ENCODE peak calls at places on chromosomes 11 and 22, in five cellular contexts. H is activated T-cell treated with anti-CD3 and anti-CD28 coated beads for 1 hour, V is NCI-H2029 treated with DMSO at 0.1 percent for 48 hours, K is T-helper 17 cell, I is Caco-2. F is an unnamed sample.

GRCh38 chr11:33453225-33453624 is 196.0 kb downstream of the HIPK3 start:
- DNase-seq in H (no peak), V (no peak), K (no peak), I (no peak), F (no peak)

GRCh38 chr11:783581-784015 is 6.3 kb downstream of the CEND1 start:
- DNase-seq in H (no peak), V (peak), K (no peak), I (peak), F (peak)

GRCh38 chr11:84901986-84902385 is 725.2 kb downstream of the DLG2 start:
- DNase-seq in H (no peak), V (no peak), K (no peak), I (no peak), F (no peak)

GRCh38 chr22:44664149-44664548 is 37.9 kb upstream of the PRR5 start:
- DNase-seq in H (peak), V (no peak), K (no peak), I (no peak), F (no peak)

GRCh38 chr11:17434108-17434507 is 42.5 kb downstream of the ABCC8 start:
- DNase-seq in H (no peak), V (no peak), K (no peak), I (no peak), F (no peak)

GRCh38 chr11:126547161-126547560 is 191.7 kb downstream of the ST3GAL4 start:
- DNase-seq in H (no peak), V (no peak), K (no peak), I (no peak), F (no peak)

GRCh38 chr11:69464621-69464960 is 16.9 kb upstream of the LINC01488 start:
- DNase-seq in H (no peak), V (no peak), K (no peak), I (no peak), F (no peak)

GRCh38 chr11:100689141-100689540 is 2.1 kb downstream of the ARHGAP42 start:
- DNase-seq in H (no peak), V (no peak), K (no peak), I (no peak), F (no peak)

GRCh38 chr11:128757235-128757711 is 63.4 kb downstream of the FLI1 start:
- DNase-seq in H (peak), V (no peak), K (no peak), I (no peak), F (no peak)

GRCh38 chr11:76782526-76783293 is 446 bp upstream of the TSKU start:
- DNase-seq in H (no peak), V (peak), K (no peak), I (peak), F (peak)

GRCh38 chr11:131802416-131802815 is 432.0 kb downstream of the NTM start:
- DNase-seq in H (no peak), V (no peak), K (no peak), I (no peak), F (no peak)

GRCh38 chr22:25113316-25113721 is 86.3 kb upstream of the CRYBB3 start:
- DNase-seq in H (no peak), V (no peak), K (no peak), I (no peak), F (no peak)

GRCh38 chr11:107819361-107820014 is 39.1 kb downstream of the SLC35F2 start:
- DNase-seq in H (no peak), V (no peak), K (no peak), I (no peak), F (no peak)

GRCh38 chr11:63592975-63593395 is 21.2 kb downstream of the PLAAT3 start:
- DNase-seq in H (no peak), V (no peak), K (no peak), I (peak), F (no peak)

GRCh38 chr11:85483861-85484260 is 143.3 kb downstream of the DLG2 start:
- DNase-seq in H (no peak), V (no peak), K (no peak), I (no peak), F (no peak)

GRCh38 chr11:8235925-8236324 is 27.8 kb downstream of the LMO1 start:
- DNase-seq in H (no peak), V (no peak), K (no peak), I (no peak), F (no peak)

GRCh38 chr11:1567721-1568100 is 4.4 kb downstream of the DUSP8 start:
- DNase-seq in H (no peak), V (no peak), K (no peak), I (no peak), F (no peak)

GRCh38 chr22:35524966-35525686 is 15.5 kb upstream of the RASD2 start:
- DNase-seq in H (no peak), V (no peak), K (no peak), I (no peak), F (peak)

GRCh38 chr11:5679811-5680210 is 5.1 kb downstream of the TRIM5 start:
- DNase-seq in H (no peak), V (no peak), K (no peak), I (no peak), F (no peak)

GRCh38 chr11:118625036-118625690 is 17.7 kb downstream of the PHLDB1 start:
- DNase-seq in H (no peak), V (peak), K (no peak), I (no peak), F (peak)

GRCh38 chr11:61814958-61815789 is 1.6 kb downstream of the FADS1 start:
- DNase-seq in H (peak), V (peak), K (peak), I (peak), F (peak)

GRCh38 chr11:75760710-75761493 is 7.7 kb upstream of the DGAT2 start:
- DNase-seq in H (no peak), V (no peak), K (no peak), I (no peak), F (no peak)

GRCh38 chr11:111441443-111441842 is 62.4 kb upstream of the POU2AF1 start:
- DNase-seq in H (no peak), V (no peak), K (no peak), I (no peak), F (no peak)

GRCh38 chr11:20020716-20021115 is 139.6 kb downstream of the DBX1 start:
- DNase-seq in H (no peak), V (no peak), K (no peak), I (no peak), F (no peak)

GRCh38 chr11:58164389-58164788 is 24.5 kb upstream of the OR9Q2 start:
- DNase-seq in H (no peak), V (no peak), K (no peak), I (no peak), F (no peak)

GRCh38 chr22:50167689-50168489 is 2.6 kb upstream of the PANX2 start:
- DNase-seq in H (no peak), V (no peak), K (no peak), I (no peak), F (no peak)

GRCh38 chr11:116422556-116422955 is 350.2 kb downstream of the BUD13 start:
- DNase-seq in H (no peak), V (no peak), K (no peak), I (no peak), F (no peak)

F was measured in DMS79 treated with DMSO at 0.1 percent for 48 hours.